ENCODE peak calls at places on chromosomes 6 and 20, in six cellular contexts. W is GM23248, S is HCT116, V is body of pancreas, Q is hepatocyte, O is endodermal cell. L is an unnamed sample.

GRCh38 chr6:118524686-118525085 is 23.4 kb upstream of the PLN start:
- DNase-seq in V (no peak), O (peak; percentile 76), Q (peak; percentile 12), W (no peak), S (no peak), L (no peak)

GRCh38 chr6:1389791-1390070 is 355 bp downstream of the FOXF2 start:
- DNase-seq in W (no peak), S (no peak), O (no peak), Q (no peak), V (no peak), L (no peak)

GRCh38 chr6:29708432-29709177 is 14.6 kb upstream of the HLA-F start:
- DNase-seq in Q (no peak), O (no peak), S (no peak), V (peak; percentile 12), W (no peak), L (no peak)

GRCh38 chr6:118325220-118325860 is 222.8 kb upstream of the PLN start:
- DNase-seq in O (no peak), Q (no peak), S (no peak), V (no peak), W (peak; percentile 57), L (no peak)

GRCh38 chr20:51487525-51488279 is 54.8 kb downstream of the NFATC2 start:
- DNase-seq in S (peak; percentile 89), V (no peak), Q (peak; percentile 62), W (peak; percentile 82), O (no peak), L (no peak)

GRCh38 chr6:136230219-136230980 is 19.7 kb downstream of the MTFR2 start:
- DNase-seq in O (no peak), Q (no peak), W (peak; percentile 65), V (no peak), S (no peak), L (no peak)

GRCh38 chr6:14543971-14544620 is 426.5 kb downstream of the CD83 start:
- DNase-seq in V (no peak), O (no peak), S (no peak), Q (no peak), W (no peak), L (no peak)

GRCh38 chr6:79719248-79719975 is 88.3 kb downstream of the SH3BGRL2 start:
- DNase-seq in O (no peak), Q (no peak), W (peak; percentile 94), V (peak; percentile 10), S (no peak), L (no peak)

GRCh38 chr6:36793913-36794703 is 45.1 kb downstream of the CPNE5 start:
- DNase-seq in O (no peak), V (no peak), S (no peak), Q (peak; percentile 12), W (no peak), L (no peak)

GRCh38 chr20:63855363-63856110 is 5.8 kb upstream of the ABHD16B start:
- DNase-seq in V (no peak), S (no peak), O (peak; percentile 62), W (peak; percentile 22), Q (no peak), L (no peak)

GRCh38 chr20:62214067-62214466 is 6.0 kb downstream of the HRH3 start:
- DNase-seq in O (no peak), Q (no peak), S (no peak), V (no peak), W (no peak), L (no peak)

GRCh38 chr20:12243327-12243726 is 325.6 kb downstream of the BTBD3 start:
- DNase-seq in W (no peak), O (no peak), Q (no peak), V (peak; percentile 7), S (no peak), L (no peak)

GRCh38 chr6:116450185-116450710 is 10.9 kb upstream of the CALHM6 start:
- DNase-seq in Q (no peak), W (no peak), V (no peak), O (no peak), S (no peak), L (no peak)

GRCh38 chr6:46097381-46097780 is 32.4 kb upstream of the ENPP4 start:
- DNase-seq in W (no peak), O (no peak), S (no peak), Q (no peak), V (no peak), L (no peak)

GRCh38 chr20:57397693-57398108 is 6.5 kb downstream of the RBM38 start:
- DNase-seq in Q (no peak), W (no peak), O (no peak), V (no peak), S (no peak), L (no peak)

DNA sequence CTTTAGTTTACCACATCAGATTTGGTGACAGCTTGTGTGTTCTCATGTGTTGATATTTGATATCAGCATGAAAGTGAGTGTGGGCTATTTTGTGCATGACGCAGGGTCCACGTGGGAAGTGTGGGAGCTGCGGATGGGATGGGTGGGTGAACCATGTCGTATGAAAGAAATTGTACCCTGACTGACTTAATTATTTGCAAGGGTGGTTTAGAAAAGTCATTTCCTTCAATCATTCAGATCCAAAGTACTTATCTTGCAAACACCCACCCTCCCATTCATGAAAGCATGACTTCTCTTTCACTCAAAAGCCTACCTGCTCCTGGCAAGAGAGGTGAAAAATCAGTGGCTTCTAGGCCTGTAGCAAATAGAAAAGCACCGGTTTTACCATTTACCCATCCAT is 91.8 kb upstream of the BACH2 start:
- DNase-seq in Q (no peak), V (no peak), W (no peak), O (no peak), S (no peak), L (no peak)
- H3K9me3 ChIP-seq in Q (no peaks in the 10 kb centered on the region), V (no peaks in the 10 kb centered on the region), W (no peaks in the 10 kb centered on the region), O (no peaks in the 10 kb centered on the region), S (no peaks in the 10 kb centered on the region), L (no peaks in the 10 kb centered on the region)

GRCh38 chr6:19137419-19138035 is 699.6 kb upstream of the ID4 start:
- DNase-seq in O (no peak), S (no peak), W (no peak), V (no peak), Q (no peak), L (no peak)
- H3K9me3 ChIP-seq in O (no peaks in the 10 kb centered on the region), S (no peaks in the 10 kb centered on the region), W (no peaks in the 10 kb centered on the region), V (no peaks in the 10 kb centered on the region), Q (no peaks in the 10 kb centered on the region), L (no peaks in the 10 kb centered on the region)

GRCh38 chr20:55977723-55978481 is 27.4 kb downstream of the CBLN4 start:
- DNase-seq in O (no peak), V (peak; percentile 18), S (no peak), W (no peak), Q (no peak), L (no peak)

GRCh38 chr20:55978550-55978949 is 26.8 kb downstream of the CBLN4 start:
- DNase-seq in W (no peak), S (no peak), Q (no peak), O (no peak), V (no peak), L (no peak)

DNA sequence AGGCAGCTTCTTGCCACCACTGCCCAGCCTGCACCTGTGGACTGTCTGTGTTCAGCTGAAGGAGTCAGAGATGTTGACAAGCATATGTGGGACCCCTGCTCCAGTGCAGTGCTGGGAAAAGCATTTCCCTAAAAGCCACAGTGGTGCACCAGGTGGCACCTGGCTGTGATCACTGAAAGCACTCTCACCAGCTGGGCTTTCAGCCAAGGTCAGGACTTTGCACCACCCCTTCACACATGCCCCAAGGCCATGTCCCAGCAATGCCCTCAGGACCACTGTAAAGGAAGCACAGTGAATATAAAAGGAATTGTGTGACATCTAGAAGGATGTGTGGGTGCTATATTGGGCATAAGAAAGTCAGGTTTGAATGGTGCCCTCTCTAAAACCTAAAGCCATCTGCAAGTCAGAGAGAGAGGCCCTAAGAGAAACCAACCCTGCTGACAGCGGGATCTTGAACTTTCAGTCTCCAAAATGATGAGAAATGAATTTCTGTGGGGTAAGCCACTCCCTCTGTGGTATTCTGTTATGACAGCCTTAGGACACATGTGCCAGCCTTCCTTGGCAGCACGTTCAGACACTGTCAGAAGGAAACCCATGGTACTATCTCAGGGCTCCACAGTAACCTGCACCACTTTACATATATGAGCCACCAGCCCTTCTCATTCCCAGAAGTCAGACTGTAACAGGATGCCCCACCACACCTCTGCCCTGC is 30.7 kb downstream of the CBLN4 start:
- DNase-seq in O (no peak), S (no peak), W (no peak), Q (no peak), V (peak; percentile 49), L (no peak)
- H3K9me3 ChIP-seq in O (peaks cover 93% of the 10 kb centered on the region), S (peaks cover 4% of the 10 kb centered on the region), W (no peaks in the 10 kb centered on the region), Q (no peaks in the 10 kb centered on the region), V (no peaks in the 10 kb centered on the region), L (no peaks in the 10 kb centered on the region)

DNA sequence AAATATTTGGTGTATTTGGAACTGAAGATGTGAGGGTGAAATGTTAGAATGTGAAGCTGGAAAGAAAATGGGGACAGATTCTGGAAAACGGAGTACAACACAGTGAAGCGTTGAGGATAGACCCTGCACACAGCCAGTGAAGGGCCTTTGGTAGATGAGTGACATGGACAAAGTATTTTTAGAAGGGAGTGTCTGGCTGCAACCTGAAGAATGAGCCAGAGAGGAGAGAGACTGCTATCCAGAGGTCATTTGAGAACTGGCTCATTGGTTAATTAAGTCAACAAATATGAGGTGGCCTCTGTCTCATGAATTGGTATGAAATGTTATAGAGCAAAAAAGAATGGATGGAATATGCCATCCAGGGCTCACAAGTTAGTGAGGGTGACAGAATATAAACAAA is 310.5 kb downstream of the PACRG start:
- DNase-seq in V (no peak), W (no peak), Q (no peak), O (no peak), S (no peak), L (no peak)
- H3K9me3 ChIP-seq in V (no peaks in the 10 kb centered on the region), W (no peaks in the 10 kb centered on the region), Q (no peaks in the 10 kb centered on the region), O (no peaks in the 10 kb centered on the region), S (no peaks in the 10 kb centered on the region), L (no peaks in the 10 kb centered on the region)

GRCh38 chr6:31336872-31337496 is 20.0 kb downstream of the HLA-B start:
- DNase-seq in V (no peak), Q (no peak), O (no peak), W (peak; percentile 38), S (peak; percentile 13), L (no peak)
- H3K9me3 ChIP-seq in V (no peaks in the 10 kb centered on the region), Q (no peaks in the 10 kb centered on the region), O (peaks cover 65% of the 10 kb centered on the region), W (no peaks in the 10 kb centered on the region), S (peaks cover 3% of the 10 kb centered on the region), L (no peaks in the 10 kb centered on the region)

GRCh38 chr20:55390791-55391190 is 614.5 kb downstream of the CBLN4 start:
- DNase-seq in O (no peak), W (no peak), V (no peak), Q (no peak), S (no peak), L (no peak)

DNA sequence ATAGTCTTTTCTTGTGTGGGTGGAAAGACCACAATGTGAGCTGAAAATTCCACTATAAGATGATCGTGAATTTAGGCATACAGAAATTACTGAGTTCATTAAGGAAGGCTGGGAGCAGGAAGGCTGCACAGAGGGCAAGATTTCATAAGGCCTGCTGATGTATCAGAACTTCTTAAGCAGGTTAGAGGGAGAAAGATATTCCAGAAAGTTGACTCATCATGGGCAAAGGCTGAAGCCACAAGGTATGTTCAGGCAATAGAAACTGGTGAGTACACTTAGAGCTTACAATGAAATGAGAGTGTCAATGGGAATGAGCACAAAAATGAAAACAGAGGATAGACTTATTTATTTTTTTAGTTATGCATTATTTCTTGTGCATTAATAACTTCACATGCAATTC is 618.6 kb downstream of the CBLN4 start:
- DNase-seq in W (no peak), Q (no peak), S (no peak), O (no peak), V (no peak), L (no peak)
- H3K9me3 ChIP-seq in W (no peaks in the 10 kb centered on the region), Q (no peaks in the 10 kb centered on the region), S (peaks cover 17% of the 10 kb centered on the region), O (peaks cover 22% of the 10 kb centered on the region), V (no peaks in the 10 kb centered on the region), L (no peaks in the 10 kb centered on the region)

DNA sequence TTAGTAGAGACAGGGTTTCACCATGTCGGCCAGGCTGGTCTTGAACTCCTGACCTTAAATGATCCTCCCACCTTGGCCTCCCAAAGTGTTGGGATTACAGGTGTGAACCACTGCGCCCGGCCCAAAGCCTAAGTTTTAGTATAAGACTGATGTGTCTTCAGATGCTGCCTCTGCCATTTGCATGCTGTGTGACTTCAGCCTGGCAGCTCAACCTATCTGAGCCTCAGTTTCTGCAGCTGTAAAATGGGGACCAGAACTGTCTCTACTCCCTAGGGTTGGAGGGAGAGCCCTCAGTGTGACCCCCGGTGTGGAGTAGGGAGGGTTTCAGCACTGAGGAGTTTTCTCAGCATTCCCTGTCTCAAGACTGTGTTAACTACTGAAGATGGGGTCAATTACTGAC is 64.6 kb downstream of the PHACTR3 start:
- DNase-seq in W (no peak), O (no peak), V (no peak), Q (no peak), S (no peak), L (no peak)
- H3K9me3 ChIP-seq in W (no peaks in the 10 kb centered on the region), O (peaks cover 34% of the 10 kb centered on the region), V (no peaks in the 10 kb centered on the region), Q (no peaks in the 10 kb centered on the region), S (no peaks in the 10 kb centered on the region), L (no peaks in the 10 kb centered on the region)